ENCODE peak calls at places on chromosomes 11 and 22, in four cellular contexts. F, L, V and M are unnamed samples.

GRCh38 chr11:134901955-134902707 is 490.1 kb upstream of the B3GAT1 start:
- DNase-seq in F (no peak), L (no peak), V (no peak), M (no peak)

GRCh38 chr22:46070722-46071450 is 79.4 kb upstream of the PPARA start:
- DNase-seq in F (peak), L (peak), V (peak), M (peak)

GRCh38 chr11:1832181-1832988 is 2.4 kb upstream of the SYT8 start:
- DNase-seq in F (no peak), L (peak), V (peak), M (peak)

GRCh38 chr22:33897621-33897910 is 22.7 kb downstream of the LARGE1 start:
- DNase-seq in F (no peak), L (no peak), V (no peak), M (peak)

GRCh38 chr22:32202539-32203180 is 2.2 kb downstream of the RFPL2 start:
- DNase-seq in F (peak), L (peak), V (peak), M (peak)

GRCh38 chr11:68855205-68855978 is 13.7 kb upstream of the CPT1A start:
- DNase-seq in F (no peak), L (peak), V (no peak), M (no peak)

GRCh38 chr22:38165929-38166593 is 15.6 kb downstream of the PLA2G6 start:
- DNase-seq in F (no peak), L (no peak), V (no peak), M (no peak)

GRCh38 chr11:122146475-122146874 is 30.5 kb upstream of the BLID start:
- DNase-seq in F (no peak), L (no peak), V (no peak), M (no peak)

GRCh38 chr11:61911701-61912529 is 5.5 kb downstream of the RAB3IL1 start:
- DNase-seq in F (no peak), L (peak), V (no peak), M (no peak)

GRCh38 chr11:90805172-90805571 is 582.3 kb upstream of the CHORDC1 start:
- DNase-seq in F (no peak), L (no peak), V (no peak), M (no peak)

GRCh38 chr11:64916040-64916847 is 765 bp downstream of the ATG2A start:
- DNase-seq in F (no peak), L (peak), V (peak), M (no peak)

GRCh38 chr22:46472722-46473016 is 64.8 kb downstream of the CELSR1 start:
- DNase-seq in F (no peak), L (no peak), V (no peak), M (no peak)

GRCh38 chr11:24617856-24618255 is 121.0 kb downstream of the LUZP2 start:
- DNase-seq in F (no peak), L (no peak), V (no peak), M (no peak)

GRCh38 chr22:36334838-36335603 is 52.7 kb downstream of the MYH9 start:
- DNase-seq in F (no peak), L (peak), V (peak), M (no peak)

GRCh38 chr22:48397531-48398180 is 1430.0 kb downstream of the BRD1 start:
- DNase-seq in F (no peak), L (no peak), V (no peak), M (no peak)

GRCh38 chr11:74007691-74008372 is 1.1 kb downstream of the UCP3 start:
- DNase-seq in F (no peak), L (no peak), V (no peak), M (no peak)

GRCh38 chr11:81497202-81497804 is 1236.4 kb downstream of the FAM181B start:
- DNase-seq in F (peak), L (peak), V (peak), M (peak)

GRCh38 chr11:72553748-72554147 is 119.4 kb upstream of the CLPB start:
- DNase-seq in F (no peak), L (no peak), V (no peak), M (no peak)

GRCh38 chr11:62842171-62842717 is 2.9 kb upstream of the WDR74 start:
- DNase-seq in F (no peak), L (peak), V (no peak), M (no peak)